ENCODE peak calls at places on chromosomes 16 and 17, in ten cellular contexts. X is heart left ventricle; I is esophagus squamous epithelium; E is BE2C; Z is naive thymus-derived CD4-positive, alpha-beta T cell; H is IMR-90; G is A673; P is HAP-1; F is CD8-positive, alpha-beta memory T cell; O is right atrium auricular region. S is an unnamed sample.

GRCh38 chr16:69720822-69721430 is 5.4 kb downstream of the NQO1 start:
- DNase-seq in F (no peak), Z (no peak), O (peak; percentile 49), X (no peak), I (no peak), E (no peak), G (no peak), H (no peak), P (no peak), S (no peak)

GRCh38 chr17:58351182-58351581 is 819 bp downstream of the SUPT4H1 start:
- DNase-seq in P (no peak), H (no peak), Z (no peak), F (no peak), O (no peak), X (no peak), E (no peak), G (no peak), I (no peak), S (no peak)

GRCh38 chr17:16929281-16929680 is 42.6 kb downstream of the TNFRSF13B start:
- DNase-seq in Z (no peak), X (no peak), F (no peak), O (no peak), P (no peak), H (no peak), G (no peak), E (no peak), I (no peak), S (no peak)

GRCh38 chr17:30550512-30551273 is 73.5 kb downstream of the GOSR1 start:
- DNase-seq in F (no peak), P (no peak), X (no peak), E (no peak), G (no peak), I (no peak), Z (no peak), O (peak; percentile 28), H (peak; percentile 19), S (no peak)

GRCh38 chr16:78984887-78985464 is 615.6 kb downstream of the MAF start:
- DNase-seq in P (no peak), X (peak; percentile 73), Z (no peak), F (no peak), E (no peak), H (no peak), G (peak; percentile 24), I (no peak), O (no peak), S (no peak)

GRCh38 chr17:78442648-78443128 is 64.2 kb downstream of the PGS1 start:
- DNase-seq in E (no peak), I (peak; percentile 20), P (no peak), H (peak; percentile 88), G (no peak), X (peak; percentile 68), Z (no peak), O (peak; percentile 93), F (no peak), S (no peak)

GRCh38 chr16:53946745-53947386 is 242.9 kb downstream of the FTO start:
- DNase-seq in F (no peak), O (no peak), Z (no peak), G (no peak), I (no peak), E (no peak), H (no peak), X (no peak), P (no peak), S (no peak)

GRCh38 chr16:67216612-67217490 is 10.1 kb upstream of the TMEM208 start:
- DNase-seq in O (peak; percentile 83), I (no peak), P (no peak), X (peak; percentile 84), H (no peak), Z (no peak), E (peak; percentile 82), G (no peak), F (no peak), S (no peak)

GRCh38 chr17:6670999-6671398 is 19.4 kb downstream of the C17orf100 start:
- DNase-seq in O (no peak), E (no peak), I (no peak), H (no peak), F (no peak), Z (no peak), P (no peak), G (no peak), X (no peak), S (no peak)
- H3K4me1 ChIP-seq in O (no peaks in the 10 kb centered on the region), E (no peaks in the 10 kb centered on the region), I (peaks cover 14% of the 10 kb centered on the region), H (no peaks in the 10 kb centered on the region), F (no peaks in the 10 kb centered on the region), Z (no peaks in the 10 kb centered on the region), P (no peaks in the 10 kb centered on the region), G (no peaks in the 10 kb centered on the region), X (no peaks in the 10 kb centered on the region), S (peaks cover 2% of the 10 kb centered on the region)

GRCh38 chr17:35808962-35809854 is at the start of gene TAF15:
- DNase-seq in H (peak; percentile 99), G (peak; percentile 96), F (peak; percentile 94), P (peak; percentile 98), X (peak; percentile 97), O (peak; percentile 95), Z (peak; percentile 97), E (peak; percentile 98), I (peak; percentile 86), S (peak; percentile 89)

GRCh38 chr17:35809855-35810461 is 674 bp downstream of the TAF15 start:
- DNase-seq in F (no peak), I (no peak), G (no peak), O (no peak), P (no peak), E (no peak), Z (no peak), X (no peak), H (peak; percentile 23), S (no peak)

GRCh38 chr17:35808240-35808961 is 883 bp upstream of the TAF15 start:
- DNase-seq in X (no peak), I (no peak), O (no peak), H (no peak), P (no peak), Z (no peak), E (no peak), F (no peak), G (no peak), S (no peak)

GRCh38 chr17:35811759-35812158 is 2.5 kb downstream of the TAF15 start:
- DNase-seq in F (no peak), H (no peak), I (no peak), G (no peak), P (no peak), O (no peak), X (no peak), E (no peak), Z (no peak), S (no peak)

DNA sequence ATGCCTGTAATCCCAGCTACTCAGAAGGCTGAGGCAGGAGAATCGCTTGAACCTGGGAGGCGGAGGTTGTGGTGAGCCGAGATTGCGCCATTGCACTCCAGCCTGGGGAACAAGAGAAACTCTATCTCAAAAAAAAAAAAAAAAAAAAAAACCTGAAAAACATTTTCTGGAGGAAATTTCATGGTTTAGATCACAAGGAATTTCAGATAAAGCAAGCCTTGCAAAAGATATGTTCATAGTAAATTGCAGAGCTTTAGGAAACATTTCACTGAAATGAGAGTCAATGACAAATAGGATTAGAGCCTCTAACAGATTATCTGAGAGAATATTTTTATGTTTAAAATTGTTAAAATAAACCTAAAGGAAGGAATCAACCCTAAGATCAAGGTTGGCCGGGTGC is 3.2 kb downstream of the TAF15 start:
- DNase-seq in G (no peak), H (no peak), O (no peak), F (no peak), X (no peak), Z (no peak), I (no peak), P (no peak), E (no peak), S (no peak)
- H3K4me3 ChIP-seq in G (no peak overlapping the region), H (no peak overlapping the region), O (no peak overlapping the region), F (no peak overlapping the region), X (no peak overlapping the region), Z (no peak overlapping the region), I (no peak overlapping the region), P (no peak overlapping the region), E (no peak overlapping the region), S (no peak overlapping the region)

GRCh38 chr17:46935658-46936266 is 12.8 kb downstream of the GOSR2 start:
- DNase-seq in Z (no peak), H (no peak), I (no peak), O (peak; percentile 78), P (no peak), F (no peak), X (no peak), E (no peak), G (no peak), S (no peak)
- H3K36me3 ChIP-seq in Z (peaks cover 26% of the 10 kb centered on the region), H (peaks cover 76% of the 10 kb centered on the region), I (peaks cover 22% of the 10 kb centered on the region), O (peaks cover 98% of the 10 kb centered on the region), P (peaks cover 71% of the 10 kb centered on the region), F (peaks cover 72% of the 10 kb centered on the region), X (peaks cover 100% of the 10 kb centered on the region), E (peaks cover 82% of the 10 kb centered on the region), G (peaks cover 20% of the 10 kb centered on the region), S (peaks cover 96% of the 10 kb centered on the region)

GRCh38 chr16:85749686-85750020 is 1.2 kb downstream of the C16orf74 start:
- DNase-seq in G (no peak), P (no peak), F (no peak), O (no peak), E (no peak), I (no peak), Z (no peak), H (no peak), X (no peak), S (no peak)
- H3K4me1 ChIP-seq in G (peaks cover 45% of the 10 kb centered on the region), P (peaks cover 9% of the 10 kb centered on the region), F (no peaks in the 10 kb centered on the region), O (peaks cover 30% of the 10 kb centered on the region), E (peaks cover 18% of the 10 kb centered on the region), I (peaks cover 37% of the 10 kb centered on the region), Z (no peaks in the 10 kb centered on the region), H (peaks cover 25% of the 10 kb centered on the region), X (peaks cover 16% of the 10 kb centered on the region), S (peaks cover 44% of the 10 kb centered on the region)

GRCh38 chr16:1540556-1540855 is 7.0 kb downstream of the TMEM204 start:
- DNase-seq in O (no peak), F (no peak), P (no peak), X (no peak), Z (no peak), I (no peak), G (no peak), H (no peak), E (no peak), S (no peak)
- H3K4me3 ChIP-seq in O (no peak overlapping the region), F (no peak overlapping the region), P (no peak overlapping the region), X (no peak overlapping the region), Z (no peak overlapping the region), I (no peak overlapping the region), G (no peak overlapping the region), H (no peak overlapping the region), E (no peak overlapping the region), S (no peak overlapping the region)

GRCh38 chr17:8758137-8758596 is at the start of gene SPDYE4:
- DNase-seq in H (no peak), O (peak; percentile 26), I (no peak), F (no peak), X (no peak), Z (no peak), G (no peak), E (no peak), P (no peak), S (no peak)
- H3K36me3 ChIP-seq in H (no peaks in the 10 kb centered on the region), O (no peaks in the 10 kb centered on the region), I (no peaks in the 10 kb centered on the region), F (no peaks in the 10 kb centered on the region), X (no peaks in the 10 kb centered on the region), Z (no peaks in the 10 kb centered on the region), G (no peaks in the 10 kb centered on the region), E (no peaks in the 10 kb centered on the region), P (no peaks in the 10 kb centered on the region), S (no peaks in the 10 kb centered on the region)

S was measured in NT2/D1.